ENCODE peak calls at places on chromosomes 6 and 20, in five cellular contexts. H is mucosa of descending colon, X is GM20000, S is tibial nerve, L is cardiac muscle cell. Y is an unnamed sample.

GRCh38 chr20:36066777-36067176 is 87.8 kb upstream of the EPB41L1 start:
- DNase-seq in X (no peak), L (no peak), S (no peak), H (no peak), Y (no peak)

GRCh38 chr20:56171087-56172012 is 77.2 kb upstream of the MC3R start:
- DNase-seq in H (no peak), L (no peak), S (no peak), X (no peak), Y (no peak)

GRCh38 chr6:80151641-80152040 is 45.2 kb downstream of the BCKDHB start:
- DNase-seq in X (no peak), L (no peak), H (no peak), S (no peak), Y (no peak)

GRCh38 chr20:59830107-59831023 is 103.1 kb downstream of the SYCP2 start:
- DNase-seq in H (no peak), S (no peak), X (no peak), L (no peak), Y (no peak)

GRCh38 chr20:48313346-48313745 is 514.5 kb downstream of the PREX1 start:
- DNase-seq in L (no peak), X (no peak), H (no peak), S (no peak), Y (no peak)

GRCh38 chr20:10404959-10405530 is 29.0 kb downstream of the MKKS start:
- DNase-seq in X (no peak), L (no peak), H (no peak), S (no peak), Y (no peak)

GRCh38 chr6:2581611-2582010 is 169.1 kb downstream of the MYLK4 start:
- DNase-seq in L (no peak), X (no peak), S (no peak), H (no peak), Y (no peak)

GRCh38 chr6:9139762-9140161 is 704.4 kb upstream of the SLC35B3 start:
- DNase-seq in S (no peak), L (no peak), X (no peak), H (no peak), Y (no peak)

GRCh38 chr6:16483315-16483875 is 245.0 kb downstream of the GMPR start:
- DNase-seq in X (no peak), H (no peak), S (no peak), L (no peak), Y (no peak)

GRCh38 chr20:41316602-41317535 is 662 bp downstream of the ZHX3 start:
- DNase-seq in L (peak), S (peak), H (peak), X (peak), Y (peak)

GRCh38 chr6:11711994-11712698 is 66.5 kb downstream of the ADTRP start:
- DNase-seq in X (no peak), H (no peak), L (no peak), S (no peak), Y (no peak)

GRCh38 chr20:9100721-9101120 is 31.8 kb downstream of the PLCB4 start:
- DNase-seq in L (no peak), X (no peak), H (no peak), S (no peak), Y (no peak)

GRCh38 chr20:51014797-51015722 is 7.8 kb downstream of the KCNG1 start:
- DNase-seq in X (peak), H (peak), S (no peak), L (peak), Y (no peak)
- TF ChIP-seq CTCF in X (peak), H (peak), S (peak), L (peak), Y (peak)

GRCh38 chr6:33407132-33407718 is 3.6 kb upstream of the PHF1 start:
- DNase-seq in X (no peak), H (no peak), L (peak), S (no peak), Y (no peak)
- TF ChIP-seq CTCF in X (no peak), H (no peak), L (peak), S (no peak), Y (no peak)

GRCh38 chr6:128554302-128554701 is 33.9 kb upstream of the PTPRK start:
- DNase-seq in H (no peak), X (no peak), L (peak), S (no peak), Y (no peak)
- TF ChIP-seq CTCF in H (no peak), X (no peak), L (peak), S (no peak), Y (peak)

DNA sequence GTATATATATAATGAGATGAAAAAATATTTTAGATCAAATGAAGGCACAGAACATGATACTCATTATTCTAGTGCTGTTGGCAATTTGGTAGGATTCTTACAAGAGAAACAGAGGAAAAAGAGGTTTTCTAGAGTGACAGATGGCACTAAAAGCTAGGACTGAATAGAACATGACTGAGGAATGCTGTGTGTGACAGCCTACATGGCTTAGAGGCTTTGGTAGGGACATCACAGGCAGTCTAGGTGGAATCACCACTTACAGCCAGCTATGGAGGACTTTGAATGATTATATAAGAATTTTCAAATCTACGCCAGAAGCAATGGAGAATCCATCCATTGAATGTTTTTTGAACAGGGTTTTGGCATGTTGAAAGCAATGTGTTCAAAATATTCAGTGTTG is 52.8 kb downstream of the TPD52L1 start:
- DNase-seq in L (no peak), S (no peak), X (no peak), H (no peak), Y (no peak)
- TF ChIP-seq CTCF in L (no peak), S (no peak), X (no peak), H (no peak), Y (no peak)

GRCh38 chr20:58649288-58650180 is 1.5 kb upstream of the STX16 start:
- DNase-seq in H (peak), X (peak), S (no peak), L (no peak), Y (no peak)

GRCh38 chr20:58647814-58648501 is 3.1 kb upstream of the STX16 start:
- DNase-seq in H (no peak), S (no peak), L (peak), X (no peak), Y (no peak)

GRCh38 chr20:58645277-58645968 is 5.7 kb upstream of the STX16 start:
- DNase-seq in X (no peak), L (peak), H (no peak), S (no peak), Y (no peak)

GRCh38 chr20:58646703-58647102 is 4.4 kb upstream of the STX16 start:
- DNase-seq in H (no peak), X (no peak), S (no peak), L (no peak), Y (no peak)

DNA sequence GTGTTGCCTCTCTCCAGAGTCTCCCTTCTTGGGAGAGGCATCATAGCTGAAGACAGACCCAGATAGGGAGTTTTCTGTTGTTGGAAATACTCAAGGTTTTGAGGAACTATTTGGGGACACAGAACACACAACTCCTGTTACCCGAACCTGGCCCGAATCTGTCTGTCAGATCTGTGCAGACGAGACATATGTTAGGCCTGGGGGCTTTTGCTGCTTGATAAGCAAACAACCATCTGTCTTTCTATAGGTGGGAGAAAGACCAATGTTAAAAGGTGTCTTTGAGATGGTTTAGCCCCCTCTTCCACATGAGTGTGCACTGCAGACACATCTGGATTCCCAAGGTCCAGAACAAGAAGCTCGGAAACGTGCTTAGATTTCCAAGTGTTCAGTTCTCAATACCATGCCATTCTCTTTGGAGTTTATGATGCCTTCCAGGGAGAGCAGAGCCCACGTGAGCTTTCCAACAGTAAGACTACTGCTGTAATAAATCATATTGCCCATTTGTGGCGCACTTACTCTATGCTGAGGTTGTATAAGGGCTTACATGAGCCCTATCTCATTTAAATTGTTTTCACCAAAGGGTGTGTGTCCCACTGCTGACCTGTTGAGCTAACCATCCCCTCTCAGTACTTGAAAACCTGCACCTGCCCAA is 3.8 kb upstream of the STX16 start:
- DNase-seq in X (no peak), S (no peak), H (no peak), L (no peak), Y (no peak)
- TF ChIP-seq CTCF in X (peak), S (no peak), H (no peak), L (no peak), Y (no peak)

GRCh38 chr6:130282234-130282995 is 59.7 kb upstream of the SAMD3 start:
- DNase-seq in X (peak), H (peak), S (no peak), L (peak), Y (no peak)
- TF ChIP-seq CTCF in X (peak), H (no peak), S (peak), L (peak), Y (no peak)

DNA sequence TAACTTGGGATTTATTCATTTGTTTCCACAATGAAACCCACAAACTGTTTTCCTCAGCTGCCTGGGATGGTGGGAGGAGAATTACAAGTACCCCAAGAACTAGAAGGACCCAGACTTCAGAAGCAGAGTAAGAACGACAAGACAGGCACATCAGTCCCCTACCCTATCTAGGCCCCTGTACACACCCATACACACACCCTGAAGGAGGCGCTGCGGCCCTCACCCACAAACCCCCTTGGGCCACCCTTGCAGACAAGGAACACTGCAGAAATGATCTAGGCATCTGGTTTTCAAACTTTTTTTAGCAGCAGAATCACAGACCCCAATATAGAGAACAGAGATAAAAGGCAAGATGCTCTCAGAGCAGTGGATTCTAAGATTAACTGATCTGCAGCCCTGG is 55.0 kb downstream of the TRERF1 start:
- DNase-seq in H (no peak), S (no peak), L (no peak), X (no peak), Y (no peak)
- TF ChIP-seq CTCF in H (no peak), S (no peak), L (peak), X (no peak), Y (no peak)

GRCh38 chr20:653590-654426 is 808 bp upstream of the SRXN1 start:
- DNase-seq in S (no peak), H (peak), L (no peak), X (no peak), Y (no peak)

GRCh38 chr20:652611-653109 is 340 bp downstream of the SRXN1 start:
- DNase-seq in H (peak), L (peak), X (no peak), S (no peak), Y (no peak)

GRCh38 chr20:651713-652610 is 1.0 kb downstream of the SRXN1 start:
- DNase-seq in H (peak), L (no peak), S (no peak), X (peak), Y (no peak)

GRCh38 chr20:654427-654770 is 1.4 kb upstream of the SRXN1 start:
- DNase-seq in L (no peak), X (no peak), S (no peak), H (no peak), Y (no peak)

GRCh38 chr20:653110-653589 is at the start of gene SRXN1:
- DNase-seq in L (peak), X (peak), S (peak), H (peak), Y (peak)
- TF ChIP-seq CTCF in L (peak), X (peak), S (peak), H (peak), Y (peak)